ENCODE peak calls at places on chromosomes 12 and 14, in eight cellular contexts. A, J, F, O, N, Z, U and W are unnamed samples.

GRCh38 chr14:86141966-86142365 is 612.0 kb downstream of the FLRT2 start:
- DNase-seq in U (no peak), J (peak; percentile 4), Z (no peak), A (no peak), N (no peak), O (no peak), F (no peak), W (no peak)

GRCh38 chr14:91418387-91419043 is 895 bp upstream of the CCDC88C start:
- DNase-seq in A (no peak), J (peak; percentile 67), U (peak; percentile 79), O (peak; percentile 39), F (peak; percentile 42), Z (peak; percentile 81), N (peak; percentile 71), W (peak; percentile 83)

GRCh38 chr12:54259194-54260011 is 20.5 kb downstream of the CBX5 start:
- DNase-seq in F (peak; percentile 72), O (peak; percentile 89), U (peak; percentile 55), N (peak; percentile 77), J (peak; percentile 90), A (peak; percentile 42), Z (peak; percentile 64), W (peak; percentile 75)

GRCh38 chr12:53500119-53500775 is 836 bp upstream of the TARBP2 start:
- DNase-seq in A (no peak), O (no peak), Z (peak; percentile 66), U (peak; percentile 50), J (no peak), N (peak; percentile 75), F (no peak), W (peak; percentile 59)

GRCh38 chr12:113866496-113866895 is 99.6 kb downstream of the RBM19 start:
- DNase-seq in Z (no peak), F (no peak), O (no peak), N (no peak), J (no peak), U (no peak), A (no peak), W (no peak)

GRCh38 chr12:65825573-65826512 is 1.6 kb downstream of the HMGA2 start:
- DNase-seq in F (no peak), O (no peak), J (peak; percentile 67), N (peak; percentile 42), A (no peak), U (peak; percentile 45), Z (peak; percentile 33), W (peak; percentile 63)

GRCh38 chr12:110791589-110791988 is 48.9 kb upstream of the PPP1CC start:
- DNase-seq in F (no peak), U (no peak), J (no peak), N (no peak), Z (no peak), A (peak; percentile 36), O (no peak), W (no peak)

GRCh38 chr12:115470977-115471376 is 787.0 kb upstream of the TBX3 start:
- DNase-seq in O (no peak), J (no peak), F (no peak), A (no peak), U (no peak), Z (no peak), N (no peak), W (no peak)

GRCh38 chr14:33404054-33404453 is 465.4 kb downstream of the NPAS3 start:
- DNase-seq in O (no peak), N (no peak), F (no peak), Z (no peak), U (no peak), J (peak; percentile 15), A (no peak), W (no peak)

DNA sequence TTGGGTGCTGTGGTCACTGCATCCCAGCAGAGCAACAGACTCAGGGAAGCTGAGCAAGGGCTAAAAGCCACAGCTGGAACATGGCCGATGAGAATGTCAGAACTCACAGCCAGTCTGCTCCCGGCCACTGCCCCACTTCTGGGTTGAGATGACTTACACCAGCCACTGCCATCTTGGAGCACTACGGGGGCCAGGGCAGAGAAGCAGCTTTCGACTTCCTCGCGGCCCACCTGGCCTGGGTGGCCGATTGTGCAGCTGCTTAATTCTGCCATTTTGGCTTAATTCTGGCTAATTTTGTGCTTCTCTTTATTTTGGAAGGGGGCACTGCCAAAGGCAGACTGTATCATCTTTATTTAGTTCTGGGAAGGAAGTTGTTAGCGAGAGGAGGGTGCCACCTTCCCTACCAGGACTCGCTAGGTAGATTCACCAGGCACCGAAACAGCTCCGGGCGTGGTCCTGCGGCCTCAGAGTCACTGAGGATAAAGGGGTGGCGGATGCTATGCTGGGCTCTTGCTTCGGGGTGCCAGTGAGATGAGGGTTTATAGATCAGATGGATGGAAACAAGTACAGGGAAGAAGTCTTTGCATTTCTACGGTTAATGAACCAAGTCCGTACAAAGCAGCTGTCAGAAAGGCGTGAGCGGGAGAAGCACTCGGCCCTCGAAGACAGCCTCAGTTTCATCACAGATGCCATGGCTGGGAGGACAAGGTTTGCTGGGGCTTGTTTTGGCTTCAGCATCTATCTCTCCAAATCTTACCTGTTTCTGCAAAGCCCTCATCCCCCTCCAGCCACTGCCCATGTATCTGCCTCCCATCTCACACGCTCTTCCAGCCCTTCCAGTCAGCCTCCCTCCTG is 147.8 kb downstream of the PIWIL1 start:
- DNase-seq in N (no peak), O (no peak), A (no peak), F (no peak), J (no peak), Z (no peak), U (no peak), W (no peak)
- H3K27ac ChIP-seq in N (no peak overlapping the region), O (no peak overlapping the region), A (no peak overlapping the region), F (no peak overlapping the region), J (no peak overlapping the region), Z (no peak overlapping the region), U (no peak overlapping the region), W (no peak overlapping the region)

DNA sequence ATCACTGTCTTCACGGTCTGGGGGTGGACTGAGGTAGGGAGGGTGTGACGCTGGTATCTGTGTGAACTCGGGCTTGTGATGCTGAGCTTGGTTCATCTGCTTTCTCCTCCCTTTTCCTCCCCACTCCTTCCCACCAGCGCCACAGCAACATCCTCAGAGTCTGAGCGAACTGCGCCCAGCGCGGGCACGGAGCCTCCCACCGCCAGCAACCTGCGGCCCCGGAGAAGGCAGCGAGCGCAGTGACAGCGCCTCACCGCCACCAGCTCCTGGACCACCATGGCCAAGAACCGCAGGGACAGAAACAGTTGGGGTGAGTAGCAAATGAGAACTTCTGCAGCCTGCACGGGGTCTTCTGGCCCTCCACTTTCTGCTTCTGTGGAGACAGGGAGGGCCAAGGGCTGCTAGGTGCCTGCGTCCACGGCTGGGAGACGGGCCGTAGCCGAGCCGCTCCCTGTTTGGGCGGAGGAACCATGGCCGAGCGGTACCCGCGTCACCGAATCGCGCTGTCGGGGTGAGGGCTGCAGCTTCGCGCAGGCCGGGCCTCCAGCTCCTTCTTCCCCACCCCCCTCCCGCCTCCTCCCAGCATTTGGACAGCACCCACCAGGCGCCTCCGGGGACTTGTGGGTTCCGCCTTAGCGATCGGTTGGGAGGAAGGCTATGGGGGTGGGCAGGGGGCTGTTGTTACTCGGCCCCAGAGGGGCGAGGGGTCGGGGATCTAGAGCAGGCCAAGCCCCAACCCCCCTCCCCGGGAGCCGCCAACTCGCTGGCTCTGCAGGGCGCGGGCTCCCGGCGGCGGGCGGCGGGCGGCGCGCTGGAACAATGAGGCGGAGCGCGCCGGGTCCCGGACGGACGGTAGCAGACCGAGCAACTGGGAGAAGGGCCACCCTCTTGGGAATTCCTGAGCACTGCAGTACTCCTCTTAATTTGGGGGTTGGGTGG is at the start of gene ATL1:
- DNase-seq in A (no peak), O (no peak), Z (peak; percentile 68), U (peak; percentile 68), J (peak; percentile 59), N (peak; percentile 79), F (peak; percentile 29), W (peak; percentile 63)
- TF ChIP-seq POLR2A in A (no peak), O (no peak), Z (peak; percentile 38), U (no peak), J (no peak), N (peak; percentile 51), F (no peak), W (no peak)

DNA sequence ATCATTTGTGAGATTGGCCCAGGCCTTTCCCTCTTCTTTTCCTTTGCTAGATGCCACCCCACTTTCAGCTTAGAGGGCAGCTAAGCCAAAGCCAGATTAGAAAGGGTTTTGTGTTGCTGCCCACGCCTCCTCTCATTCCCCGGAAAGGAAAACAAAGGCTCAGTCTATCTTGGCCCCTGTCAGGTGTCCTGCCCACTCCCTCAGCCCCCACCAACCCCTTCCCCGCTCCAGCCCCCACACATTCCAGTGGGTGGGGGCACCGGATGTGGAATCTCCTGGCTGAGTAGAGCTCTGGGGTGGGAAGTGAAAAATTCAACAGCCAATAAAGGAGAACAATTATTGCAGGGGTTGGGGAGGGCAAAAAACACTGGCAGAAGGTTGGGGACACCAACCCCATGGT is 2.2 kb upstream of the RDH5 start:
- DNase-seq in F (no peak), O (no peak), J (no peak), A (no peak), Z (no peak), U (no peak), N (no peak), W (peak; percentile 32)
- H3K4me1 ChIP-seq in F (peaks cover 58% of the 10 kb centered on the region), O (peaks cover 10% of the 10 kb centered on the region), J (peaks cover 28% of the 10 kb centered on the region), A (peaks cover 25% of the 10 kb centered on the region), Z (peaks cover 63% of the 10 kb centered on the region), U (peaks cover 80% of the 10 kb centered on the region), N (peaks cover 12% of the 10 kb centered on the region), W (no peaks in the 10 kb centered on the region)

GRCh38 chr12:106136263-106136662 is 2.5 kb downstream of the NUAK1 start:
- DNase-seq in U (peak; percentile 90), Z (peak; percentile 86), A (no peak), O (peak; percentile 79), F (peak; percentile 37), J (peak; percentile 90), N (peak; percentile 93), W (peak; percentile 84)
- H3K27ac ChIP-seq in U (peak overlapping the region; percentile 3), Z (peak overlapping the region; percentile 90), A (no peak overlapping the region), O (no peak overlapping the region), F (no peak overlapping the region), J (peak overlapping the region; percentile 77), N (peak overlapping the region; percentile 1), W (peak overlapping the region; percentile 39)

DNA sequence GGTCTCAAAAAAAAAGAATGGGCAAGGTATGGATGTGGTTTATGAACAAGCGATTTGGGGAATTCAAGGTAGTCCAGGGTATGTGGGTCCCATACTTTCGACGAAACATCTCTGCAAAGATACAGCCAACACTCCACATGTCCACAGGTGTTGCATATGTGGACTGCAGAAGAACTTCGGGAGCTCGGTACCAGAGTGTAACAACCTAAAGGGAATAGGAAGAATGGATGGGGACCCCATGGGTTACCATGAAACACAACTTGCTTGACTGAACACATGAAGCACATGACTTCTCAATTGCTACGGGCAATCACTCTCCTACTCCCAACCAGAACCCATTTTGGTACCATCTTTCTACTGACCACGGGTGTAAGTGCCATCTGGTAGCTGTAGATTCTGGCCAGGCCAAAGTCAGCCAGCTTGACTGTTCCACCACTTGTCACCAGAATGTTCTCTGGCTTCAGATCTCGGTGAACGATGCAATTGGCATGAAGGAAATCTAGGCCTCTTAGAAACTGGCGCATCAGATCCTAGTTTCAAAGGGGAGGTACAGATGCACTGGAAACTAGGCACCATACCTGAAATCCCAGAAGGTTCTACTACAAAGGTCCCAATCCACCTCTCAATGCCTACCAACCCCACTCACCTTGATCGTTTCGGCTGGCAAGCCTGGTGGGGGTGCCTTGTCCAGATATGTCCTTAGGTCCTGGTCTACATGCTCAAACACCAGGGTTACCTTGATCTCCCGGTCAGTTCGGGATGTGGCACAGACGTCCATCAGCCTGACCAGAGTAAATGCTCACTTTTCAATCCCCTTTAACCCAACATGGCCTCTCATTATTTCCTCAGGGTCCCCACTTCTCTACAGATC is 1.3 kb downstream of the CDK4 start:
- DNase-seq in N (no peak), A (no peak), F (no peak), U (no peak), O (no peak), Z (no peak), J (no peak), W (no peak)
- TF ChIP-seq POLR2A in N (no peak), A (no peak), F (no peak), U (no peak), O (no peak), Z (no peak), J (no peak), W (no peak)

GRCh38 chr12:63867026-63867425 is 22.5 kb downstream of the SRGAP1 start:
- DNase-seq in N (no peak), U (no peak), J (no peak), A (no peak), O (no peak), F (no peak), Z (no peak), W (no peak)
- H3K4me1 ChIP-seq in N (peaks cover 3% of the 10 kb centered on the region), U (peaks cover 24% of the 10 kb centered on the region), J (peaks cover 5% of the 10 kb centered on the region), A (no peaks in the 10 kb centered on the region), O (peaks cover 15% of the 10 kb centered on the region), F (peaks cover 36% of the 10 kb centered on the region), Z (peaks cover 18% of the 10 kb centered on the region), W (peaks cover 9% of the 10 kb centered on the region)